ENCODE peak calls at places on chromosomes 3 and 15, in six cellular contexts. T is PC-3, S is upper lobe of right lung, O is lower lobe of right lung, Y is right cardiac atrium, C is pancreas. H is an unnamed sample.

GRCh38 chr3:40858364-40859115 is 333.8 kb downstream of the ZNF621 start:
- ATAC-seq in T (no peak), S (no peak), O (no peak), Y (no peak), C (no peak), H (no peak)

GRCh38 chr3:24135280-24135679 is 190.2 kb downstream of the NR1D2 start:
- ATAC-seq in T (no peak), S (no peak), O (no peak), Y (no peak), C (no peak), H (peak)

GRCh38 chr3:142944346-142944745 is 19.1 kb downstream of the PAQR9 start:
- ATAC-seq in T (no peak), S (no peak), O (no peak), Y (no peak), C (no peak), H (no peak)

GRCh38 chr3:61527011-61527410 is 34.4 kb upstream of the PTPRG start:
- ATAC-seq in T (no peak), S (no peak), O (no peak), Y (no peak), C (no peak), H (no peak)

GRCh38 chr3:124492824-124493223 is 237.4 kb upstream of the UMPS start:
- ATAC-seq in T (peak), S (peak), O (peak), Y (no peak), C (peak), H (peak)

GRCh38 chr3:101216710-101217457 is 103.5 kb downstream of the IMPG2 start:
- ATAC-seq in T (no peak), S (peak), O (peak), Y (peak), C (no peak), H (peak)

GRCh38 chr3:184696643-184697042 is 15.2 kb downstream of the MAGEF1 start:
- ATAC-seq in T (no peak), S (peak), O (peak), Y (peak), C (no peak), H (no peak)

GRCh38 chr3:67940200-67940952 is 286.0 kb upstream of the SUCLG2 start:
- ATAC-seq in T (no peak), S (peak), O (peak), Y (peak), C (no peak), H (peak)

GRCh38 chr3:42205800-42206514 is 60.0 kb downstream of the CCK start:
- ATAC-seq in T (peak), S (no peak), O (no peak), Y (no peak), C (no peak), H (no peak)

GRCh38 chr3:64067510-64068346 is 44.4 kb upstream of the PSMD6 start:
- ATAC-seq in T (no peak), S (no peak), O (no peak), Y (peak), C (no peak), H (peak)

GRCh38 chr15:63474810-63475316 is 29.5 kb upstream of the USP3 start:
- ATAC-seq in T (peak), S (peak), O (peak), Y (peak), C (peak), H (peak)

GRCh38 chr3:127670761-127671522 is 1.8 kb upstream of the ABTB1 start:
- ATAC-seq in T (no peak), S (no peak), O (no peak), Y (no peak), C (no peak), H (no peak)

GRCh38 chr3:7682822-7683229 is 818.8 kb upstream of the LMCD1 start:
- ATAC-seq in T (no peak), S (peak), O (peak), Y (peak), C (no peak), H (peak)

GRCh38 chr15:39549912-39550311 is 31.0 kb upstream of the THBS1 start:
- ATAC-seq in T (no peak), S (no peak), O (no peak), Y (peak), C (no peak), H (peak)

GRCh38 chr15:39553947-39554731 is 26.7 kb upstream of the THBS1 start:
- ATAC-seq in T (no peak), S (no peak), O (no peak), Y (no peak), C (peak), H (no peak)

GRCh38 chr15:39554746-39555387 is 26.0 kb upstream of the THBS1 start:
- ATAC-seq in T (no peak), S (no peak), O (no peak), Y (no peak), C (no peak), H (no peak)

GRCh38 chr15:39551476-39551875 is 29.4 kb upstream of the THBS1 start:
- ATAC-seq in T (no peak), S (no peak), O (no peak), Y (no peak), C (no peak), H (no peak)

DNA sequence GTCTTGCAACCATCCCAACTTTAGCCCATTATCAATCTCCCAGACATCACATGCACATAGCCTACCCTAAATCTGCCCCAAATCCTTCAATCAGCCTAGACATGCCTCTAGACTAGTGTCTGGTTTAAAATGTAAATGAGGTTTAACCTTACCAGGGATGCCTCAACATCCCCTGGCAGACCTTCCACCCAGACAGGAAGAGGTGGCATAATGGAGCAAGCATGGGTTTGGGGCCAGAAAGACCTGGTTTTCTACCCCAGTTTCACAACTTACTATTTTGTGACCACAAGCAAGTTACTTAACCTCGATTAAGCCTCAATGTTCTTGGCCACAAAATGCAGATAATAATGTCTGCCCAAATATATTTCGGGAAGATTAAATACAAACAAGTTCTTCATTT is 28.3 kb upstream of the THBS1 start:
- ATAC-seq in T (no peak), S (no peak), O (no peak), Y (no peak), C (no peak), H (no peak)
- H3K27ac ChIP-seq in T (no peak), S (no peak), O (no peak), Y (no peak), C (no peak), H (peak)

GRCh38 chr3:77935418-77935817 is 895.5 kb downstream of the ROBO2 start:
- ATAC-seq in T (peak), S (no peak), O (no peak), Y (no peak), C (no peak), H (no peak)

GRCh38 chr3:77931272-77932009 is 891.5 kb downstream of the ROBO2 start:
- ATAC-seq in T (no peak), S (peak), O (peak), Y (peak), C (no peak), H (peak)
- H3K27ac ChIP-seq in T (no peak), S (no peak), O (no peak), Y (no peak), C (no peak), H (no peak)

DNA sequence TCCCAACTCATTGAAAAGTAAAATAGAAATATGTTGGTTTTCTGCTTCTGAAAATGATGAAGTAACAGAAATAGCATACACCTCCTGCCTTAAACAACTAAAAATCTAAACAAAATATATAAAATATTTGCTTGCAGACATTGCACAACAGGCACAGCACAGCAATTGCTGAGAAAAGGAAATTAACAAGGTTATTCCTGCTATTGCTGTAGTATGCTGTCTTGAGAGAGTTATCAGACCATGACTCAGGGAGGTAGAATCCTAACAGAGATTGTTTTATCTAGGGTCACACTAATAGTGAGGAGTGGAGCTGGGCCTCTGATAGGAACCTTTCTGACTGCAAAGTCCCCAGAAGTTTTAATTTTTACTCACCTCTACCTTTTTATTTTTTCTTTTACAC is 72.6 kb downstream of the ZBTB20 start:
- ATAC-seq in T (no peak), S (no peak), O (no peak), Y (no peak), C (no peak), H (no peak)
- H3K27ac ChIP-seq in T (no peak), S (no peak), O (no peak), Y (no peak), C (no peak), H (no peak)

GRCh38 chr3:58084788-58085543 is 76.7 kb downstream of the FLNB start:
- ATAC-seq in T (no peak), S (no peak), O (no peak), Y (no peak), C (no peak), H (no peak)

GRCh38 chr3:58084166-58084565 is 75.9 kb downstream of the FLNB start:
- ATAC-seq in T (no peak), S (no peak), O (no peak), Y (peak), C (no peak), H (no peak)

GRCh38 chr3:58082047-58082446 is 73.8 kb downstream of the FLNB start:
- ATAC-seq in T (peak), S (peak), O (no peak), Y (peak), C (no peak), H (peak)

GRCh38 chr3:58088501-58088900 is 80.3 kb downstream of the FLNB start:
- ATAC-seq in T (no peak), S (no peak), O (no peak), Y (no peak), C (no peak), H (no peak)

DNA sequence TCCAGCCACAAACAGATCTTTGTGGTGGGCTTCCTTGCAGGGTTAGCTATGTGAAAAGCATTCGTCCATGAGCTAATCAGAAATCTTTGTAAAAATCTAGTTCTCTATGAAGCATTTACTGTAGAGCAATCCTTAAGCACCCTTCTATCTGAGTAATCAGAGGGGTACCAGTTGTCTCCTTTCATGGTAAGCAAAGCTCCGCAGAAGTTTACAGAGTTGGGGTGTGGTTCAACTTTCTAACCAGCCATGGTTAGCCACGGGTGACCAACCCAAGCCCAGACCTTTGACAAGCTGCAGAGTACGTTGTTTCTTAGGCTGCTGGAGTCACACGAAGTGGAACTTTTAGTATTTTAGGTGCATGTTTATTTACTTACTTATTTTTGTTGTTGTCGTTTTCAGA is 77.4 kb downstream of the FLNB start:
- ATAC-seq in T (no peak), S (no peak), O (no peak), Y (no peak), C (no peak), H (no peak)
- H3K27ac ChIP-seq in T (no peak), S (no peak), O (no peak), Y (no peak), C (no peak), H (peak)

GRCh38 chr15:25971053-25971452 is 107.9 kb upstream of the ATP10A start:
- ATAC-seq in T (no peak), S (no peak), O (no peak), Y (no peak), C (no peak), H (peak)
- H3K27ac ChIP-seq in T (no peak), S (no peak), O (no peak), Y (no peak), C (no peak), H (peak)

GRCh38 chr15:101479851-101480612 is 9.5 kb downstream of the PCSK6 start:
- ATAC-seq in T (no peak), S (no peak), O (no peak), Y (no peak), C (no peak), H (no peak)

GRCh38 chr15:101482526-101483371 is 6.8 kb downstream of the PCSK6 start:
- ATAC-seq in T (no peak), S (no peak), O (no peak), Y (peak), C (no peak), H (no peak)

GRCh38 chr15:101481917-101482525 is 7.5 kb downstream of the PCSK6 start:
- ATAC-seq in T (no peak), S (no peak), O (no peak), Y (peak), C (no peak), H (no peak)

GRCh38 chr15:101480613-101481380 is 8.7 kb downstream of the PCSK6 start:
- ATAC-seq in T (no peak), S (no peak), O (no peak), Y (no peak), C (no peak), H (no peak)

DNA sequence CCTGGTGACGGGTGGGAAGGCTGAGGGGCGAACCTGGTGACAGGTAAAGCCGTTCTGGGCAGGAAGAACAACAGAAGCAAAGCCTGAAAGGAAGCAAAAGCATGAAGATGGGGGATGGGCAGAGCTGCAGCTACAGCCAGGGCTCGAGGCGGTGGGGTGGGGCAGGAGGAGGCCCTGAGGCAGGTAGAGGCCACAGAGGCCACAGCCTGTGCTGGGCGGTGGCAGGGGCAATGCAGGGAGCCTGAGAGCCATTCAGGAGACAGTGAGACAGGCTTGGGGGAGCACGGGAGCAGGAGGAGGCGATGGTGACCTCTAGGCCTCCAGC is 8.2 kb downstream of the PCSK6 start:
- ATAC-seq in T (no peak), S (no peak), O (no peak), Y (no peak), C (no peak), H (no peak)
- H3K27ac ChIP-seq in T (peak), S (no peak), O (no peak), Y (no peak), C (no peak), H (no peak)

DNA sequence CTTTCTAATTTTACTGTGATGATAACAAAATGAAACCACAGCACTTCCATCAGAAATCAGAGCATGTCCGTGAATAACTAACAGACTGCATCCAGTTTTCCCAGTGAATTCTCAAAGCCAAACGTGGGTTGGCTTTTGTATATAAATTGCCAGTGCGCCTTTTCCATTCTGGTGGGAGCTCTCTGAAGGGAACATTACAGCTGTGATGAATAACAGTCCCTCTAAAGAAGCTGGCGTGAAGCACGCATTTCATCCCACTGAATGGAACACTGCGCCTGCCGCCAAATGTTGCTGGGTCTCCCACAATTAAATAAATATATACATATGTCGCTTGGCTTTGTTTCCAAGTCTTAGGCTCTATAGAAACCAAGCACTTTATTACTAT is 113.0 kb upstream of the PFN2 start:
- ATAC-seq in T (no peak), S (no peak), O (no peak), Y (no peak), C (no peak), H (peak)
- H3K27ac ChIP-seq in T (no peak), S (no peak), O (no peak), Y (no peak), C (no peak), H (peak)

DNA sequence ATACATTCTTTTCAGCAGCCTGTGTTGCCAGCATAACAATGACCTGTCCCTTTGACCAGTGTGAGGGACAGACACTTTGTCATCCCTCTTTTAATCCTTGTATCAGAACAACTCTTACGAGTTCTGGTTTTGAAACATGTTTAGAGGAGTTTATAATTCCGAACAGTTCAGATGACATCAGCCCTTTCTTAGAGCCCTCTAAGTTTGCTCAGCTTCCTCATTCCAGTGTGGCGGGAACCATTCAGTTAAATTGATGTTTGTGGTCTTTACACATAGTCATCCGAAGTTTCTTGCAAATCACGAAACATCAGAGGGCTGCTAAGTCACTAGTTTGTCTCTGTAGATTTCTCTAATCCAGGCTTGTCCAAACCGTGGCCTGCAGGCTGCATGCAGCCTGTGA is 102.5 kb downstream of the AKAP13 start:
- ATAC-seq in T (no peak), S (peak), O (peak), Y (peak), C (no peak), H (peak)
- H3K27ac ChIP-seq in T (no peak), S (peak), O (peak), Y (no peak), C (peak), H (peak)

GRCh38 chr3:110542552-110543164 is 529.0 kb upstream of the NECTIN3 start:
- ATAC-seq in T (no peak), S (no peak), O (no peak), Y (no peak), C (no peak), H (no peak)
- H3K27ac ChIP-seq in T (no peak), S (no peak), O (no peak), Y (no peak), C (no peak), H (no peak)

H was measured in gastroesophageal sphincter.